ENCODE peak calls at places on chromosomes 11 and 22, in eight cellular contexts. B is HFF-Myc; O is NB4; P is kidney epithelial cell; W is AG04450; H is psoas muscle; T is tibial nerve; Z is CD8-positive, alpha-beta T cell. Q is an unnamed sample.

GRCh38 chr11:89405629-89406028 is 85.5 kb downstream of the NOX4 start:
- DNase-seq in B (peak), O (peak), P (no peak), W (no peak), H (no peak), T (no peak), Z (no peak), Q (no peak)

GRCh38 chr22:29216873-29217666 is 11.4 kb downstream of the EMID1 start:
- DNase-seq in B (no peak), O (peak), P (no peak), W (peak), H (peak), T (no peak), Z (no peak), Q (no peak)

GRCh38 chr11:20158597-20159257 is 1.5 kb downstream of the DBX1 start:
- DNase-seq in B (peak), O (peak), P (no peak), W (peak), H (peak), T (no peak), Z (no peak), Q (no peak)

GRCh38 chr22:44406581-44407403 is 91.2 kb downstream of the RTL6 start:
- DNase-seq in B (no peak), O (no peak), P (no peak), W (no peak), H (peak), T (no peak), Z (no peak), Q (no peak)

GRCh38 chr11:116736763-116737162 is 36.0 kb downstream of the BUD13 start:
- DNase-seq in B (no peak), O (peak), P (no peak), W (no peak), H (no peak), T (no peak), Z (no peak), Q (no peak)

GRCh38 chr11:132062031-132062430 is 691.6 kb downstream of the NTM start:
- DNase-seq in B (no peak), O (no peak), P (no peak), W (no peak), H (no peak), T (no peak), Z (no peak), Q (no peak)

GRCh38 chr11:76266269-76266668 is 60.0 kb upstream of the WNT11 start:
- DNase-seq in B (peak), O (peak), P (peak), W (peak), H (no peak), T (no peak), Z (no peak), Q (peak)

GRCh38 chr11:75577198-75577597 is 15.1 kb downstream of the SERPINH1 start:
- DNase-seq in B (no peak), O (peak), P (no peak), W (no peak), H (peak), T (peak), Z (peak), Q (no peak)

GRCh38 chr11:46106530-46107407 is 14.5 kb downstream of the PHF21A start:
- DNase-seq in B (no peak), O (peak), P (no peak), W (no peak), H (no peak), T (no peak), Z (no peak), Q (no peak)

GRCh38 chr11:47599821-47600377 is 5.7 kb upstream of the C1QTNF4 start:
- DNase-seq in B (no peak), O (no peak), P (no peak), W (no peak), H (no peak), T (no peak), Z (no peak), Q (no peak)

DNA sequence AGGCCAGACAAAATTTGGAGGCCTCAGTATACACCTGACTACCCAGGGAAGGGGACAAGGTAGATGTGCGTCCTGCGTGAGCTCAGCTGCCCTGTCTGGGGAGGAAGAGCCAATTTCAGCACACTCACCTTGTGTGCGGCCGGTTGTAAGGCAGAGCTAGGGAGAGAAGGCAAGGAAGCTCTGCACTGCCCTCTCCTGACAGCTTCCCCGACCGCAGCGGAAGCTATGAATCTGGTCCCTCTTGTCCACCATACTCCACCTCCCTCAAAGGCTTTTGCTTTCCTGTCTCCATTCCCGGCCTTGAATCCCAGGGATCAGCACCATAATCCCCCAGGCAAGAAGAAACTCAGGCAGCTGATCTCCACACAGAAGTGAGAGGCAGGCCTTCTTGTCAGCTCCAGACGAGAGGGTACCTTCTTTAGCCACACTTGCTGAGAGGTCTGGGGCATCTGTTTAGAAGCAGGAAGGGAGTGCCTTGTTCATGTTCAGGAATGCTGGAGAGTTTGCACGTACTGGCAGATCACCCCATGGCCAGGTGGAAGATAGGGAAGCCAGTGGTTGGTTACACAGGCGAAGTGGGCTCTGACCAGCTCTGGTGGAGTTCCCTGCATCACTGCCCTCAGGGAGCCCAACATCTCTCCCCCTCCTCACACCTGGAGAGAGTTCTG is 62.5 kb downstream of the FEZ1 start:
- DNase-seq in B (peak), O (peak), P (no peak), W (no peak), H (peak), T (no peak), Z (no peak), Q (no peak)
- TF ChIP-seq CTCF in B (peak), O (peak), P (peak), W (peak), H (peak), T (peak), Z (no peak), Q (peak)

DNA sequence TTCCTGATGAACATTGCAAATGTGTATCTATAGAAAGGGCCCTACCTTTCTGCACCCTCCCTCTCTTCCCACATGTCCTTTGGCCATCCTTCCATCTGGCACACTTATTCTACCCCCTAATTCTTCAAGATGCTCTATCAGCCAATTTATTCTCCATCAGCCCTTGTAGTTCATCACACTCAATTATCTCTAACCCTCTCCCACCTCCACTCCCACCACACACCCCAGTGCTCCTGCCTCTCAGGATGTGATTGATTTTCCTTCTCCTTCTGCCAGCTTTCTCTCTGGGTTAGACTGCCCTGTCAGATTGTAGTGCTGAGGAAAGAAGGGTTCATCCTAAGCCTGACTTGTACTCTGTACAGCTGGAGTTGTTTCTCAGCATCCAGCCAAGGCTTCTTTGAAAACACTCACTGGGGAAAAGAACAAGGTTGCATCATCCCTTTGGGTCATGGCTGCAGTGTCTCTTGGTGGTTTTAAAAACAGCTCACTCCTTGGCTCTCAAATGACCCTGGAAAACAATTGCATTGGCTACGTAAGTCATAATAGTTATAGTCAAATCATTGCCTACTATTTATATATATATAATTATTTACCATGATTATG is 61.1 kb downstream of the CECR2 start:
- DNase-seq in B (no peak), O (peak), P (no peak), W (no peak), H (no peak), T (no peak), Z (no peak), Q (no peak)
- H3K4me3 ChIP-seq in B (no peak), O (no peak), P (no peak), W (no peak), H (no peak), T (no peak), Z (no peak), Q (no peak)

DNA sequence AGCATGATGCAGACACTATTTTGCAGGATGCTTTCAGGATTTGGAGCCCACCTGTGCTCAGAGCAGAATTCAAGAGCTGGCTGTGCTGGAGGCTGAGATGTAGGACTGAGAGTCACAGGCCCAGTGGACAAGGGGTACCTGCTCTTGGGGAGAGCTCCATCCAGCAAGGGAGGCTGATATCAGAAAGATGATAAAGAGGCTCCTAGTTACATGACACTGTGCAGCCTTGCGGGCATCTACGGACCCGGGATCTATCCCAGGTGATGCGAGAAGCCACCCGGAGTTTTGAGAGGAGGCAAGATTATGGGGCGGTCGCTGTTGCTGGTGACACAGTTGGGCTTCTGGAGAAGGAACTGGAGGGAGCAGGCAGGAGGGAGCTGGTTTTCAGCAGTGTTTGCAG is 579.0 kb downstream of the TBC1D22A start:
- DNase-seq in B (no peak), O (no peak), P (no peak), W (no peak), H (no peak), T (no peak), Z (no peak), Q (no peak)
- TF ChIP-seq CTCF in B (no peak), O (no peak), P (no peak), W (no peak), H (no peak), T (no peak), Z (no peak), Q (no peak)

DNA sequence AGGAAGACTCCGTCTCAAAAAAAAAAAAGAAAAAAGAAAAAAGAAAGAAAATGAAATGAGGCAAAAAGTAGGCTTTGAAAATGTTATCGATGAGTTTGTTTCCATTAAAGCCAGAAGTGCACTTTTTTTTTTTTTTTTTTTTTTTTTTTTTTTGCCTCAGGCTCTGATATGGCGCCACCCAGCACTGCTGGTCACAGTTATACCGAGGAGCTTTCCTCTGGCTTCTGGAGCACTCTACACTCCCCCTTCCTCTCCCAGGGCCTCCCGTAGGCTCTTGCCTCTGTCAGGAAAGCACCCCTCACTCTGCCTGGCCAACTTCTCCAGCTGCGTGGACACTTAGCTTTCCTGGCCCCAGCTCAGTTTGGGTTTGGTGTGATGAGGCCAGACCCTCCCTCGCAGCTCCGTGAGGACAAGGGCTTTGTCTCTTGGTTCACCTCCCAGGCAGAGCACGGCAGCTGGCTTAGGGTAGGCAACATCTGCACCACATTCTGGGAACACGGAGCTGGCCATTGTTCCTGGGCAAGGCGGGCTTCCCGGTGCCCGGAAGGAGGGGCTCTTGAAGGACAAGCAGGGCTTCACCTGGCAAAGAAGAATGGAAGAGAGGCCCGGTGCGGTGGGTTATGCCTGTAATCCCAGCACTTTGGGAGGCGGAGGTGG is 16.9 kb downstream of the FADS2 start:
- DNase-seq in B (no peak), O (no peak), P (no peak), W (no peak), H (no peak), T (no peak), Z (no peak), Q (no peak)
- H3K4me3 ChIP-seq in B (no peak), O (no peak), P (no peak), W (no peak), H (no peak), T (no peak), Z (no peak), Q (no peak)

GRCh38 chr11:8794126-8794525 is 111.5 kb downstream of the RPL27A start:
- DNase-seq in B (no peak), O (no peak), P (no peak), W (no peak), H (no peak), T (no peak), Z (no peak), Q (no peak)

GRCh38 chr11:8796926-8797325 is 114.1 kb upstream of the AKIP1 start:
- DNase-seq in B (no peak), O (no peak), P (no peak), W (no peak), H (no peak), T (no peak), Z (no peak), Q (no peak)

GRCh38 chr11:8793114-8793777 is 110.7 kb downstream of the RPL27A start:
- DNase-seq in B (no peak), O (peak), P (no peak), W (no peak), H (no peak), T (no peak), Z (no peak), Q (no peak)

GRCh38 chr11:8792636-8793035 is 110.0 kb downstream of the RPL27A start:
- DNase-seq in B (no peak), O (no peak), P (no peak), W (no peak), H (no peak), T (no peak), Z (no peak), Q (no peak)

GRCh38 chr11:8794677-8795103 is 112.1 kb downstream of the RPL27A start:
- DNase-seq in B (no peak), O (no peak), P (no peak), W (no peak), H (no peak), T (no peak), Z (no peak), Q (no peak)
- TF ChIP-seq CTCF in B (peak), O (no peak), P (no peak), W (peak), H (peak), T (no peak), Z (no peak), Q (peak)

GRCh38 chr11:32940865-32941264 is 48.3 kb downstream of the QSER1 start:
- DNase-seq in B (no peak), O (no peak), P (no peak), W (no peak), H (no peak), T (no peak), Z (no peak), Q (no peak)
- H3K4me3 ChIP-seq in B (no peak), O (no peak), P (no peak), W (no peak), H (no peak), T (no peak), Z (no peak), Q (no peak)

DNA sequence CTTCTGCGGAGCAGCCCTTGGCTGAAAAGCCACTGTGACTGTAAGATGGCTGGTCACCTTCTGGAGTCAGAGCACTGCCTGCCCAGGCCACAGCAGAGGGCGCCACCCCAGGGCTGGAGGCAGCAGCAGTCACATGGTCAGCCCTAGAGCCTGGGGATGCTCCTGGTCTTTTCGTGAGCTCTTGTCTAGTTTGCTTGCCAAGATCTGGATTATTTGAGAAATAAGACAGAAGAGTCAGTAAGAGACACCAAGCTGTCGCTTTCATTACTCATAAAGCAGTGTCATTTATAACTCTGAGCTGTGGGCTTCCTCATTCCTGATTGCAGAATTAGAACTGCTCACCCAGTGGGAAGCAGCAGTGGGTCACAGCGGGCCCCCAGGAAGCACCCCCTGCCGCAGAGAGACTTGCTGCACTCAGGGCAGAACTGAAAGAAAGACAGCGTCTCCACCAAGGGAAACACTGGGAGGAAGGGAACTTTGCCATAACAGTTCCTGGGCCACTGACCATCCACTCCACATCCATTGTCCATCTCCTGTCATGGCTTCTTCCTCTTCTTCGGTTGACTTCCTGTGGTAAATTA is 56.7 kb downstream of the PPP6R2 start:
- DNase-seq in B (no peak), O (peak), P (no peak), W (no peak), H (peak), T (no peak), Z (no peak), Q (no peak)
- TF ChIP-seq CTCF in B (peak), O (peak), P (peak), W (peak), H (peak), T (no peak), Z (no peak), Q (peak)

GRCh38 chr11:57015679-57016078 is 27.0 kb downstream of the OR5AK2 start:
- DNase-seq in B (no peak), O (no peak), P (no peak), W (no peak), H (no peak), T (no peak), Z (no peak), Q (no peak)
- H3K4me3 ChIP-seq in B (no peak), O (no peak), P (no peak), W (no peak), H (no peak), T (no peak), Z (no peak), Q (no peak)

GRCh38 chr11:96101146-96101545 is 177.2 kb upstream of the MTMR2 start:
- DNase-seq in B (no peak), O (no peak), P (no peak), W (no peak), H (no peak), T (no peak), Z (no peak), Q (peak)

GRCh38 chr11:96105197-96105895 is 181.4 kb upstream of the MTMR2 start:
- DNase-seq in B (no peak), O (no peak), P (no peak), W (no peak), H (no peak), T (no peak), Z (no peak), Q (no peak)

GRCh38 chr11:96102664-96103068 is 178.8 kb upstream of the MTMR2 start:
- DNase-seq in B (peak), O (no peak), P (no peak), W (peak), H (no peak), T (no peak), Z (no peak), Q (no peak)

GRCh38 chr11:96103721-96104120 is 179.8 kb upstream of the MTMR2 start:
- DNase-seq in B (no peak), O (no peak), P (no peak), W (no peak), H (no peak), T (no peak), Z (no peak), Q (no peak)

DNA sequence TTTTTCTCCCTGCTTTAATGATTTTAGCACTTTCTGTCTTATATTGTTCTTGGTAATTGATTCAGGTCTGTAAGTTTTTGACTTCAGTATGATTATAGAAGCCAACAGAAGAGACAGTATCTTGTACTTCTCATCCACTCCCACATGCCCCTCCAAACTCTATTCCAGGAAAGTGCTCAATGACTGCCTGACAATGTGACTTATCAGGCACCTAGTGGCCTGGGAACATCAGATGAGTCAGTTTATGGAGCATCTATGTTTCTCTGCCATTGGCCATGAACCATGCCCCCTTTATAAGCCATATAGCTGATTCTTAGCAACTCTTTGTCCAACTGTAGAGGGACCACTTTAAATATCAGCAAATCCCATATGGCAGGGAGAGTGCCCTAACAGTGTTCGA is 179.2 kb upstream of the MTMR2 start:
- DNase-seq in B (no peak), O (no peak), P (no peak), W (no peak), H (no peak), T (no peak), Z (no peak), Q (no peak)
- TF ChIP-seq CTCF in B (no peak), O (no peak), P (no peak), W (no peak), H (no peak), T (no peak), Z (no peak), Q (no peak)

Q was measured in epithelial cell of proximal tubule.